ENCODE peak calls at places on chromosomes 4 and X, in five cellular contexts. B is esophagus muscularis mucosa, M is heart left ventricle, L is Karpas-422, A is lower lobe of right lung. C is an unnamed sample. For H3K4me1, the result is how much of the 10 kb centered on the place peaks cover.

GRCh38 chrX:130857207-130857606 is 45.8 kb downstream of the ENOX2 start:
- DNase-seq in B (no peak), M (no peak), L (no peak), A (no peak), C (no peak)

GRCh38 chr4:163356104-163356503 is 12.4 kb downstream of the NPY5R start:
- DNase-seq in B (no peak), M (no peak), L (no peak), A (no peak), C (no peak)

GRCh38 chr4:151167561-151167960 is 68.1 kb downstream of the RPS3A start:
- DNase-seq in B (no peak), M (no peak), L (no peak), A (no peak), C (no peak)

GRCh38 chrX:134836497-134836968 is 154.3 kb upstream of the SMIM10 start:
- DNase-seq in B (no peak), M (no peak), L (no peak), A (no peak), C (no peak)

GRCh38 chrX:24292358-24292757 is 21.5 kb downstream of the SUPT20HL2 start:
- DNase-seq in B (no peak), M (no peak), L (no peak), A (no peak), C (no peak)

GRCh38 chr4:29805245-29805644 is 914.9 kb upstream of the PCDH7 start:
- DNase-seq in B (no peak), M (no peak), L (no peak), A (no peak), C (no peak)

GRCh38 chr4:169116270-169116901 is 106.3 kb upstream of the CBR4 start:
- DNase-seq in B (no peak), M (no peak), L (no peak), A (peak), C (no peak)

GRCh38 chrX:79153348-79153747 is 8.9 kb downstream of the GPR174 start:
- DNase-seq in B (no peak), M (no peak), L (no peak), A (no peak), C (no peak)

GRCh38 chr4:80365928-80366327 is 30.4 kb downstream of the CFAP299 start:
- DNase-seq in B (no peak), M (peak), L (peak), A (peak), C (no peak)

GRCh38 chr4:48899432-48899749 is 7.2 kb downstream of the OCIAD2 start:
- DNase-seq in B (no peak), M (no peak), L (no peak), A (no peak), C (no peak)

GRCh38 chrX:9318213-9318612 is 146.6 kb upstream of the TBL1X start:
- DNase-seq in B (no peak), M (no peak), L (no peak), A (no peak), C (no peak)

GRCh38 chr4:128394778-128395177 is 107.2 kb upstream of the PGRMC2 start:
- DNase-seq in B (no peak), M (no peak), L (no peak), A (no peak), C (no peak)

GRCh38 chr4:38315296-38315695 is 348.7 kb upstream of the KLF3 start:
- DNase-seq in B (no peak), M (no peak), L (no peak), A (no peak), C (no peak)

GRCh38 chr4:108168672-108169562 is at the start of gene LEF1:
- DNase-seq in B (no peak), M (peak), L (no peak), A (no peak), C (no peak)

GRCh38 chr4:27007507-27007906 is 146.9 kb downstream of the STIM2 start:
- DNase-seq in B (no peak), M (no peak), L (no peak), A (no peak), C (no peak)

GRCh38 chr4:150699599-150699998 is 117.6 kb downstream of the MAB21L2 start:
- DNase-seq in B (no peak), M (no peak), L (no peak), A (no peak), C (no peak)

GRCh38 chr4:20506827-20507226 is 193.4 kb upstream of the PACRGL start:
- DNase-seq in B (no peak), M (no peak), L (no peak), A (no peak), C (no peak)

GRCh38 chr4:187504974-187505797 is 490.4 kb upstream of the ZFP42 start:
- DNase-seq in B (no peak), M (no peak), L (no peak), A (no peak), C (no peak)

GRCh38 chr4:20395160-20395773 is 143.6 kb downstream of the SLIT2 start:
- DNase-seq in B (no peak), M (no peak), L (peak), A (no peak), C (no peak)

GRCh38 chrX:16836371-16836770 is 33.8 kb downstream of the RBBP7 start:
- DNase-seq in B (no peak), M (no peak), L (no peak), A (peak), C (no peak)

GRCh38 chr4:123418486-123418931 is 21.9 kb downstream of the SPRY1 start:
- DNase-seq in B (no peak), M (no peak), L (no peak), A (no peak), C (no peak)

GRCh38 chrX:106862972-106863688 is 40.0 kb downstream of the RIPPLY1 start:
- DNase-seq in B (no peak), M (no peak), L (peak), A (no peak), C (no peak)

GRCh38 chrX:119410027-119410819 is 11.1 kb downstream of the SLC25A43 start:
- DNase-seq in B (no peak), M (no peak), L (no peak), A (peak), C (no peak)

GRCh38 chr4:6972375-6972650 is 62.7 kb downstream of the TBC1D14 start:
- DNase-seq in B (no peak), M (no peak), L (no peak), A (no peak), C (no peak)

GRCh38 chrX:15797707-15798106 is 7.4 kb downstream of the ZRSR2 start:
- DNase-seq in B (no peak), M (no peak), L (no peak), A (no peak), C (no peak)

GRCh38 chr4:1609901-1610790 is 74.0 kb downstream of the FAM53A start:
- DNase-seq in B (no peak), M (no peak), L (no peak), A (peak), C (no peak)

GRCh38 chrX:136880003-136880451 is 498 bp downstream of the RBMX start:
- DNase-seq in B (no peak), M (peak), L (peak), A (peak), C (peak)

GRCh38 chr4:25694466-25694865 is 38.8 kb downstream of the SLC34A2 start:
- DNase-seq in B (no peak), M (no peak), L (no peak), A (no peak), C (no peak)

GRCh38 chrX:21975827-21976226 is 35.3 kb downstream of the SMS start:
- DNase-seq in B (no peak), M (no peak), L (no peak), A (no peak), C (no peak)

GRCh38 chrX:118745570-118745969 is 18.2 kb downstream of the IL13RA1 start:
- DNase-seq in B (no peak), M (no peak), L (no peak), A (no peak), C (no peak)

GRCh38 chrX:109270580-109271484 is 211.1 kb downstream of the GUCY2F start:
- DNase-seq in B (no peak), M (no peak), L (peak), A (peak), C (no peak)

GRCh38 chr4:23881674-23882337 is 8.0 kb downstream of the PPARGC1A start:
- DNase-seq in B (no peak), M (no peak), L (no peak), A (no peak), C (no peak)

GRCh38 chrX:24377911-24378468 is 17.6 kb downstream of the SUPT20HL1 start:
- DNase-seq in B (no peak), M (no peak), L (no peak), A (no peak), C (no peak)

GRCh38 chr4:8198206-8198905 is 734 bp upstream of the SH3TC1 start:
- DNase-seq in B (no peak), M (no peak), L (no peak), A (peak), C (no peak)

GRCh38 chr4:8198906-8199593 is at the start of gene SH3TC1:
- DNase-seq in B (peak), M (peak), L (peak), A (peak), C (peak)

GRCh38 chr4:8200302-8200975 is 1.3 kb downstream of the SH3TC1 start:
- DNase-seq in B (peak), M (peak), L (no peak), A (peak), C (peak)

GRCh38 chr4:8201341-8201781 is 2.3 kb downstream of the SH3TC1 start:
- DNase-seq in B (no peak), M (no peak), L (no peak), A (no peak), C (peak)

GRCh38 chr4:8199594-8200301 is 658 bp downstream of the SH3TC1 start:
- DNase-seq in B (no peak), M (no peak), L (no peak), A (no peak), C (no peak)
- H3K4me1 ChIP-seq in B (half or more), M (half or more), L (under half), A (half or more), C (half or more)

DNA sequence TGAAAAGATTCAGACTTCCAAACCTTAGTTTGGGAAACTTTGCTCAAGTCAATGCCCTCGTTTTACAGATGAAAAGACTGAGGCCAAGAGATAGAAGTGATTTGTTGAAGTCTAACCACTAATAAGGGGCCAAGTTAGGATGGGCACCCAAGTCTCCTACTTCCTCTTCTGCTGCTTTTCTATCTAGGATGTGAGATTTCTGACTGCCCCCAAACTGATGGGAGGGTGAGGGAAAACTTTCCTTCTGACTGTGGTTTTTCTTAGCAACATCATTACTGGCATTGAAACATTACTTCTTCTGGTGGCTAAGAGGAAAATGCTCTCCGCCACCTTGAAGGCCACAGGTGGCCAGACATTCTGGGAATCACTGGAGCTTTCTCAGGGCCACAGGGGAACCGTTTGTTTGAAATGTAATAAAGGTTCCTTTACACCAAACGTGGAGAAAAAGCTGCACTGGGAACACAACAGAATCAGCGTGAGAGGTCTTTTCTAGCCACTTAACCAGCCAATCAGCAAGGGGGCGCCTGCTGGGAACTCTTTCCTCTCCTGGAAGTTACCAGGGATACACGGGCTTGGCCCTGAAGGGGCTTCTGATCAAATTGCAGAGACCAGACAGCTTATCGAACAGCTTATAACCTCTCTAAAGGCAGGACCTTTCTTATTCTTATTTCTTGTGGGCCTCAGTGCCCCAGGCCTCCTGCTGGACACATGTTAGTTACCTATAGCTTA is 115.9 kb upstream of the TEX13D start:
- DNase-seq in B (no peak), M (no peak), L (no peak), A (no peak), C (no peak)
- H3K27ac ChIP-seq in B (no peak), M (peak), L (no peak), A (peak), C (peak)

GRCh38 chr4:164384416-164384815 is 369.5 kb upstream of the SMIM31 start:
- DNase-seq in B (no peak), M (no peak), L (no peak), A (no peak), C (no peak)
- H3K4me3 ChIP-seq in B (no peak), M (no peak), L (no peak), A (no peak), C (no peak)

GRCh38 chr4:3406021-3406420 is 35.7 kb upstream of the HGFAC start:
- DNase-seq in B (no peak), M (no peak), L (no peak), A (no peak), C (no peak)

GRCh38 chr4:3407171-3407771 is 34.5 kb upstream of the HGFAC start:
- DNase-seq in B (no peak), M (no peak), L (no peak), A (no peak), C (no peak)

GRCh38 chr4:3405176-3405575 is 36.6 kb upstream of the HGFAC start:
- DNase-seq in B (no peak), M (no peak), L (no peak), A (no peak), C (no peak)

GRCh38 chr4:3407930-3408792 is 33.6 kb upstream of the HGFAC start:
- DNase-seq in B (no peak), M (no peak), L (no peak), A (no peak), C (no peak)

DNA sequence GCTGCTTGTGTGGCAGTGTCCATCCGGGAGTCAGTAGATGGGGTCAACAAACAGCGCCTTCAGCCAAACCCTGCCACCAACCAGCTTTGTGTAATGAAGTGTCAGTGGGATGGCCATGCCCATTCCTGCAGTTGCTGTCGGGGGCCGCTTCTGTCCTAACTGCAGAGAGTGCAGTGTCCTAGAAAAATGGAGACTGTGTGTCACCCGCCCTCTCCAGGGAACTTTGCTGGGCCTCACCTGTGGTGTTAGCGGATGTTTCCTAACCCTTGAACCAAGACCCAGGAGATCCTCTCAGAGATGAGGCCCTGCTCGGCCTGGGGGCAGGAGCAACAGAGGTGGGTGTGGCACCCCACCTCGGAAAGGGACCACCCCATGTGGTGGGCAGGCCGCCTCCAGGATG is 35.3 kb upstream of the HGFAC start:
- DNase-seq in B (no peak), M (no peak), L (no peak), A (no peak), C (no peak)
- H3K4me1 ChIP-seq in B (under half), M (under half), L (under half), A (under half), C (under half)

DNA sequence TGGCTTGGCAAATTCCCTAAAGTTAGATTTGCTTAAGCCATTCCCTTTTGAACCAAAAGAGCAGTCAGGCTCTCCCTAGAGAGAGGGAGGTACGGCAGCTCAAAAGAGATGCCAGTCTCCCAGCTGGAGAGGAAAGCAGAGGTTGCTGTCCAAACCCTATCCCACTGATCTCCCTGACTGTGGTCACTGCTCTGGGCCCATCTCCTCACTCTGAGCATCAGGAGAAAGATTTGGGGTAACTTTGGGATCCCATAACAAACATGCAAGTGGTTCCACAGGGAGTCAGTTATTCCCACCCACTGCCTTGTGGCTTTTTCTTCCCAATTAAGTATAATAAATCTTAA is 17.1 kb downstream of the ACSL1 start:
- DNase-seq in B (no peak), M (no peak), L (no peak), A (no peak), C (no peak)
- H3K27ac ChIP-seq in B (peak), M (peak), L (no peak), A (no peak), C (peak)

GRCh38 chr4:5888706-5889696 is 3.9 kb downstream of the CRMP1 start:
- DNase-seq in B (no peak), M (no peak), L (peak), A (no peak), C (no peak)
- H3K4me3 ChIP-seq in B (peak), M (peak), L (no peak), A (peak), C (peak)

DNA sequence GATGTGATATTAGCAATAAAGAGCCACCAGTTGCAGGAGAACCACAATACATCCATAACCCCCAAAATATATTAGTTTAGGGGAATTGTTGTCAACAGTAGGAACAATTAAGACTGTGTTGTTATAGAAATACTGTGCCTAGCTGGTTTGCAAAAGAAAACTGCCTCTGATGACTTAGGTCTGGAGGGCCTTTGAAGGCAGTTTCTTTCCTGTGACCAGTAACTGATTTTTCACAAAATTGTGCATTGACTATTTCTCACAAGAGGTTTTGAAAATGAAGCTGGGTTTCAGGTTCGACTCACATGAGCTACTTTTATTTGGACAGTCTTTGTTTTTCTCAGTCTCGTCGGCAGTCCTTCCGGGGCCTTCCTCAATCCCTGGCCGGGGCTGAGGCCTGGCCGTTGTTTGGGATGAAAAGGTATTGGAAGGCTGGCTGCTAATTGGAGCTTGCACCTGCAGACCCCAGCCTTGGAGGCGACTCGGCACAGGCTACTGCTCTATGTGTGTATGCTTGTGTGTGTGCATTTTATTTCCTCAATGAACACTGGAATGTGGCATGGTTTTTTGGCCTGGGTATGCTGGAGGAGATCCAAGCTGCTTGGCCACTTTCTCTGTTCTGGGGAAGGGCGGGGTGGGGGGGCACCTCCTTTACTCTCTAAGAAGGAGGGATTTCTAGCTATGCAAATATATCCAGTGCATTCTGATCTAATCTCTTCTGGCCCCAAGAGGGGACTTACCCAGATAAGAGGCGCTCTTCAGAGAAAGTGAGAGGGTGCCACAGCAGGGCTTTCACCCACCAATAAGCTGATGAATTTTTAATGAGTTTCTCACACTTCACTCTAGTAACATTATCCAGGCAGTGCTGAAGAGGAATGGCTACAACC is 49.5 kb upstream of the LNX1 start:
- DNase-seq in B (no peak), M (no peak), L (no peak), A (peak), C (no peak)
- H3K4me1 ChIP-seq in B (under half), M (under half), L (under half), A (under half), C (under half)

GRCh38 chr4:10066206-10066605 is 44.9 kb upstream of the SLC2A9 start:
- DNase-seq in B (no peak), M (no peak), L (no peak), A (no peak), C (no peak)
- H3K27ac ChIP-seq in B (no peak), M (no peak), L (no peak), A (no peak), C (no peak)

GRCh38 chrX:5632061-5632614 is 596.5 kb downstream of the NLGN4X start:
- DNase-seq in B (no peak), M (no peak), L (no peak), A (no peak), C (no peak)

GRCh38 chrX:5632887-5633286 is 595.8 kb downstream of the NLGN4X start:
- DNase-seq in B (no peak), M (no peak), L (no peak), A (no peak), C (no peak)
- H3K4me3 ChIP-seq in B (no peak), M (no peak), L (no peak), A (no peak), C (no peak)

GRCh38 chr4:11152684-11153083 is 276.0 kb downstream of the HS3ST1 start:
- DNase-seq in B (no peak), M (no peak), L (no peak), A (no peak), C (no peak)
- H3K4me1 ChIP-seq in B (under half), M (under half), L (under half), A (under half), C (under half)

C was measured in left ventricle myocardium inferior.